ENCODE peak calls at places on chromosome 5, in four cellular contexts. T, Z, W and B are unnamed samples.

GRCh38 chr5:73859696-73860095 is 233.7 kb downstream of the ARHGEF28 start:
- DNase-seq in T (no peak), Z (no peak), W (no peak), B (no peak)

GRCh38 chr5:120454094-120454798 is 9.9 kb upstream of the PRR16 start:
- DNase-seq in T (no peak), Z (peak; percentile 64), W (peak; percentile 67), B (no peak)

GRCh38 chr5:82931110-82931509 is 146.1 kb downstream of the TMEM167A start:
- DNase-seq in T (no peak), Z (peak; percentile 3), W (no peak), B (no peak)

GRCh38 chr5:107917983-107918382 is 247.2 kb upstream of the EFNA5 start:
- DNase-seq in T (no peak), Z (no peak), W (peak; percentile 26), B (no peak)

GRCh38 chr5:72505026-72505425 is 2.2 kb downstream of the ZNF366 start:
- DNase-seq in T (no peak), Z (no peak), W (no peak), B (no peak)

GRCh38 chr5:134101686-134102439 is 12.6 kb upstream of the TCF7 start:
- DNase-seq in T (peak; percentile 74), Z (peak; percentile 60), W (peak; percentile 83), B (peak; percentile 70)

GRCh38 chr5:38979535-38979934 is 94.7 kb downstream of the RICTOR start:
- DNase-seq in T (no peak), Z (no peak), W (no peak), B (no peak)

GRCh38 chr5:59746261-59746765 is 147.2 kb downstream of the PDE4D start:
- DNase-seq in T (no peak), Z (peak; percentile 75), W (no peak), B (no peak)

GRCh38 chr5:59174248-59174844 is 591.5 kb downstream of the RAB3C start:
- DNase-seq in T (no peak), Z (peak; percentile 84), W (peak; percentile 71), B (no peak)

GRCh38 chr5:13930721-13931246 is 13.7 kb downstream of the DNAH5 start:
- DNase-seq in T (no peak), Z (no peak), W (no peak), B (no peak)

GRCh38 chr5:68215888-68216736 is 556 bp downstream of the PIK3R1 start:
- DNase-seq in T (peak; percentile 59), Z (peak; percentile 74), W (peak; percentile 54), B (peak; percentile 45)

GRCh38 chr5:151896041-151896691 is 28.5 kb downstream of the GLRA1 start:
- DNase-seq in T (no peak), Z (peak; percentile 74), W (peak; percentile 95), B (no peak)

GRCh38 chr5:178685386-178686059 is 44.9 kb downstream of the ZNF354A start:
- DNase-seq in T (no peak), Z (no peak), W (no peak), B (no peak)

GRCh38 chr5:151093476-151093889 is 12.6 kb upstream of the TNIP1 start:
- DNase-seq in T (no peak), Z (peak; percentile 98), W (peak; percentile 83), B (no peak)

GRCh38 chr5:74543162-74543995 is 97.1 kb downstream of the ENC1 start:
- DNase-seq in T (no peak), Z (peak; percentile 97), W (peak; percentile 97), B (no peak)

GRCh38 chr5:58410441-58410840 is 49.4 kb downstream of the PLK2 start:
- DNase-seq in T (no peak), Z (peak; percentile 76), W (peak; percentile 56), B (no peak)

GRCh38 chr5:54249210-54250028 is 61.0 kb downstream of the ARL15 start:
- DNase-seq in T (no peak), Z (peak; percentile 23), W (peak; percentile 26), B (no peak)

GRCh38 chr5:178131446-178131996 is 707 bp downstream of the RMND5B start:
- DNase-seq in T (no peak), Z (no peak), W (no peak), B (no peak)

GRCh38 chr5:134874831-134875655 is 872 bp downstream of the TXNDC15 start:
- DNase-seq in T (peak; percentile 34), Z (peak; percentile 83), W (peak; percentile 34), B (peak; percentile 17)

GRCh38 chr5:128532127-128532526 is 5.9 kb downstream of the FBN2 start:
- DNase-seq in T (no peak), Z (no peak), W (peak; percentile 90), B (no peak)

GRCh38 chr5:16934669-16935068 is 1.4 kb downstream of the MYO10 start:
- DNase-seq in T (no peak), Z (peak; percentile 59), W (no peak), B (no peak)

GRCh38 chr5:178690208-178690607 is 40.3 kb downstream of the ZNF354A start:
- DNase-seq in T (no peak), Z (peak; percentile 76), W (no peak), B (no peak)

GRCh38 chr5:124908603-124909451 is 162.4 kb upstream of the ZNF608 start:
- DNase-seq in T (no peak), Z (no peak), W (peak; percentile 91), B (no peak)

GRCh38 chr5:155834271-155834975 is 492.5 kb upstream of the SGCD start:
- DNase-seq in T (no peak), Z (no peak), W (no peak), B (no peak)

GRCh38 chr5:2160811-2161210 is 278.1 kb upstream of the IRX4 start:
- DNase-seq in T (no peak), Z (no peak), W (no peak), B (no peak)

GRCh38 chr5:160473736-160474483 is 52.3 kb downstream of the PTTG1 start:
- DNase-seq in T (no peak), Z (peak; percentile 43), W (no peak), B (no peak)

GRCh38 chr5:59038169-59039002 is 455.5 kb downstream of the RAB3C start:
- DNase-seq in T (no peak), Z (peak; percentile 44), W (peak; percentile 52), B (no peak)

GRCh38 chr5:122126177-122126701 is 3.1 kb upstream of the ZNF474 start:
- DNase-seq in T (no peak), Z (peak; percentile 64), W (no peak), B (no peak)

GRCh38 chr5:150644496-150644895 is 4.0 kb downstream of the SYNPO start:
- DNase-seq in T (no peak), Z (no peak), W (no peak), B (no peak)

GRCh38 chr5:120932480-120932879 is 468.4 kb downstream of the PRR16 start:
- DNase-seq in T (no peak), Z (no peak), W (peak; percentile 12), B (no peak)

GRCh38 chr5:177330991-177331837 is 19.5 kb upstream of the MXD3 start:
- DNase-seq in T (no peak), Z (no peak), W (no peak), B (no peak)